ENCODE peak calls at places on chromosomes 5 and 9, in five cellular contexts. J is RWPE1, Q is activated B cell treated with CpG ODN at 0.5 μM for 24 hours, G is IMR-90, F is HFF-Myc. K is an unnamed sample.

GRCh38 chr9:4486176-4486575 is 4.1 kb upstream of the SLC1A1 start:
- DNase-seq in F (no peak), Q (no peak), J (no peak), G (no peak), K (no peak)

GRCh38 chr9:12814877-12815237 is 40.0 kb downstream of the LURAP1L start:
- DNase-seq in Q (no peak), G (no peak), F (no peak), J (no peak), K (no peak)

GRCh38 chr9:98057095-98057799 is 715 bp downstream of the NANS start:
- DNase-seq in F (no peak), Q (no peak), G (peak; percentile 13), J (no peak), K (no peak)

GRCh38 chr9:19967567-19968459 is 179.0 kb upstream of the SLC24A2 start:
- DNase-seq in G (no peak), J (no peak), F (no peak), Q (no peak), K (no peak)

GRCh38 chr9:129474740-129475404 is 146.0 kb downstream of the C9orf50 start:
- DNase-seq in J (no peak), G (no peak), Q (no peak), F (no peak), K (no peak)

GRCh38 chr5:146076455-146076854 is 28.9 kb downstream of the PLAC8L1 start:
- DNase-seq in J (no peak), Q (no peak), G (no peak), F (no peak), K (no peak)

GRCh38 chr5:140630296-140630695 is 2.7 kb downstream of the CD14 start:
- DNase-seq in J (no peak), Q (no peak), F (no peak), G (no peak), K (no peak)

GRCh38 chr5:124235576-124235975 is 510.9 kb downstream of the ZNF608 start:
- DNase-seq in F (no peak), G (no peak), Q (no peak), J (no peak), K (no peak)

GRCh38 chr5:178667109-178667508 is 40.3 kb upstream of the CLK4 start:
- DNase-seq in Q (no peak), J (no peak), G (no peak), F (no peak), K (no peak)

GRCh38 chr5:29990681-29991080 is 1202.8 kb upstream of the CDH6 start:
- DNase-seq in F (no peak), J (no peak), Q (no peak), G (no peak), K (no peak)

GRCh38 chr9:7145361-7146069 is 387.7 kb downstream of the KDM4C start:
- DNase-seq in Q (no peak), F (no peak), G (peak; percentile 66), J (no peak), K (no peak)

GRCh38 chr5:93249651-93250289 is 331.2 kb downstream of the NR2F1-AS1 start:
- DNase-seq in Q (no peak), G (peak; percentile 47), F (no peak), J (peak; percentile 34), K (no peak)

GRCh38 chr5:16489322-16489791 is 23.8 kb upstream of the ZNF622 start:
- DNase-seq in J (peak; percentile 60), G (peak; percentile 64), F (no peak), Q (no peak), K (peak; percentile 25)

DNA sequence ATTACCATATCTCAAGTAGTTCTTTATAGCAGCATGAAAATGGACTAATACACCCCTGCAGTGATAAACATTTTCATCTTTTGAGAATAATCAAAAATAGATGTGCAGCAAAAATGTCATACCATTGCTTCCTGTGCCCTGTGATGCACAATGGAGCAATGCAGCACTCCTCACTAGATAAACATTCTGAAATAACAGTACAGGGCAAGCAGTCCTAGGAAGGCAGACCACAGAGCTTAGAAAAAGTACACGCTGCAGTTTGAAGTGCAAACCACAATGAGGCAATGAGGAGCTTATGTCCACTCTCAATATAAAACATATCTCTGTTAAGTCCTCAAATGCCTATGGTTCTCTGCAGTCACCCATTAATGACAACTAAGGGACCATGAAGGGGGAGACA is 367.6 kb downstream of the PDE4D start:
- DNase-seq in F (no peak), Q (no peak), G (peak; percentile 51), J (no peak), K (no peak)
- TF ChIP-seq CTCF in F (no peak), Q (no peak), G (no peak), J (no peak), K (no peak)

GRCh38 chr9:114085404-114085803 is 7.3 kb upstream of the AMBP start:
- DNase-seq in J (no peak), Q (no peak), F (no peak), G (no peak), K (no peak)

GRCh38 chr9:114084282-114085073 is 6.4 kb upstream of the AMBP start:
- DNase-seq in J (no peak), Q (no peak), G (no peak), F (no peak), K (no peak)

GRCh38 chr9:114086607-114087006 is 8.5 kb upstream of the AMBP start:
- DNase-seq in G (no peak), F (no peak), Q (no peak), J (no peak), K (no peak)

GRCh38 chr9:114087721-114088120 is 9.6 kb upstream of the AMBP start:
- DNase-seq in J (no peak), F (no peak), G (no peak), Q (no peak), K (no peak)

GRCh38 chr9:114086009-114086408 is 7.9 kb upstream of the AMBP start:
- DNase-seq in G (no peak), J (no peak), Q (no peak), F (no peak), K (no peak)
- TF ChIP-seq CTCF in G (no peak), J (no peak), Q (no peak), F (no peak), K (no peak)

DNA sequence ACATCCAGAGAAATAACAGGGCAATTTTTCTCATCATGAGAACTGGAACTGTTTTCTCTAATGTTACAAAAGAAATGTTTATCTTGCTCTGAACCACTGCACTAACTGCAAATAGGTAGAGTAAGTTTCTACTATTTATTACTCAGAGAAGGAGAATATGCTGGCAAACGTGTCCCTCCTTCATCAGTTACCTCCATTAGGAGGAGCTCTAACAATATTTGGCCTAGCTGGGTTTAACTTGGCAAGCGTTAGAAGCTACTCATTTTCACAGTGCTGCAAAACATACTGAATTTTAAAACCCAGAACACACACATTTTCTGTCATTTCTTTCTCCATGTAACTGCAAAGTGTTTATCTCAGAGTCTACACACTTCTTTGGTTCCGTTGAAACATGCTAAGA is 101.0 kb upstream of the GABRG2 start:
- DNase-seq in Q (no peak), G (no peak), J (peak; percentile 5), F (no peak), K (no peak)
- TF ChIP-seq CTCF in Q (no peak), G (no peak), J (peak; percentile 19), F (no peak), K (no peak)

GRCh38 chr9:114587345-114588149 is at the start of gene ATP6V1G1:
- DNase-seq in F (peak; percentile 96), Q (peak; percentile 96), G (peak; percentile 99), J (peak; percentile 100), K (peak; percentile 98)
- TF ChIP-seq CTCF in F (no peak), Q (no peak), G (peak; percentile 13), J (no peak), K (peak; percentile 22)

GRCh38 chr5:73135429-73136276 is 15.3 kb downstream of the TMEM171 start:
- DNase-seq in Q (no peak), F (peak; percentile 43), G (peak; percentile 42), J (peak; percentile 71), K (peak; percentile 5)
- TF ChIP-seq CTCF in Q (no peak), F (peak; percentile 64), G (peak; percentile 48), J (peak; percentile 42), K (peak; percentile 54)

GRCh38 chr9:136771907-136772306 is 7.6 kb upstream of the LCN15 start:
- DNase-seq in J (no peak), Q (no peak), G (no peak), F (no peak), K (no peak)

GRCh38 chr9:136773386-136774044 is 9.2 kb upstream of the LCN15 start:
- DNase-seq in Q (no peak), J (peak; percentile 47), F (no peak), G (no peak), K (no peak)

GRCh38 chr9:136774416-136775045 is 10.2 kb upstream of the LCN15 start:
- DNase-seq in J (no peak), G (no peak), F (no peak), Q (no peak), K (no peak)

GRCh38 chr9:136765041-136765440 is 723 bp upstream of the LCN15 start:
- DNase-seq in Q (no peak), F (no peak), J (no peak), G (no peak), K (no peak)

GRCh38 chr9:136769710-136770191 is 5.4 kb upstream of the LCN15 start:
- DNase-seq in J (peak; percentile 34), Q (no peak), G (no peak), F (no peak), K (no peak)
- TF ChIP-seq CTCF in J (no peak), Q (no peak), G (peak; percentile 45), F (peak; percentile 46), K (peak; percentile 51)

GRCh38 chr5:2752875-2753435 is 1.5 kb upstream of the IRX2 start:
- DNase-seq in G (no peak), J (no peak), Q (no peak), F (no peak), K (no peak)
- TF ChIP-seq CTCF in G (no peak), J (no peak), Q (no peak), F (no peak), K (no peak)

DNA sequence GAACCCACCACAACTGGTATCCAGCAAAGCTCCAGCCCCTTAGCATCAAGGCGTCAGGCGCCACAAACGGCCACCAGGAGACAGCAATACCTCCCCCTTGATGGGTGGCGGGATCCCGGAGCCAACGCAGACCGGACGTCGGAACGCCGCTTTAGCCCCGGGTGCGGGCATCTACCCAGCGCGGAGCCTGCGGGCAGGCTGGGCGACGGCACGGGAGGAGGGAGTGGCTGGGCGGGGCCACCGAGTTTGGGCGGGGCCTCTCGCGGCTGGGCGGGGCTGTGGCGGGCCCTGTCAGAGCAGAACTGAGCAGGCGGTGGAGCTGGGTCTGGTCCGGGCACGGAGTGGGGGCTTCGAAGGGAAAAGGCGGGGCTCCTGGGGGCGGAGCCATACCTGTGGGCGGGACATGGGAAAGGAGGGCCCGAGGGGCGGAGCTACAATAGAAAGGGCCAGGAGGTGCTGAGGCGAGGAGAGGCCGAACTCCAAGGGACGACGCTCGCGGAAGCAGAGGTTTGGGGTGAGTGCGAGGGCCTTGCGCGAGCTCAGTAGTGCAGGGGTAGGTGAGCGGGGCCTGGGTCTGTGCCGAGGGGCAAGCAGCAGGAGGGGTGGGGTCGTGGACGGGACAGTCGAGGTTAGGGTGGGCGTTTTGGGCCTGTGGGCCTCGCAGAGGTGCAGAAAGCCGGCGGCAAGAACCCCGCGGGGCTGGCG is 40.2 kb upstream of the GARNL3 start:
- DNase-seq in Q (peak; percentile 94), F (peak; percentile 47), J (peak; percentile 100), G (peak; percentile 69), K (no peak)
- TF ChIP-seq CTCF in Q (no peak), F (peak; percentile 21), J (peak; percentile 25), G (peak; percentile 20), K (peak; percentile 18)

GRCh38 chr5:177446184-177447065 is at the start of gene PRR7:
- DNase-seq in J (peak; percentile 76), G (peak; percentile 64), Q (peak; percentile 77), F (no peak), K (peak; percentile 30)
- TF ChIP-seq CTCF in J (no peak), G (peak; percentile 9), Q (no peak), F (no peak), K (no peak)

K was measured in AG09319.